ENCODE peak calls at places on chromosomes 4 and X, in four cellular contexts. One of them, this sample, is unnamed.

GRCh38 chr4:78971326-78971725 is 32.1 kb upstream of the PAQR3 start:
- DNase-seq in central memory CD4-positive, alpha-beta T cell: no peak
- DNase-seq in stimulated activated CD4-positive, alpha-beta T cell treated with anti-CD3 and anti-CD28 coated beads, Interleukin-2, amount 100 ng/mL, for 48 hours: no peak
- DNase-seq in transverse colon: no peak
- DNase-seq in this sample: no peak

GRCh38 chrX:154448484-154448883 is 4.5 kb downstream of the FAM50A start:
- DNase-seq in central memory CD4-positive, alpha-beta T cell: no peak
- DNase-seq in stimulated activated CD4-positive, alpha-beta T cell treated with anti-CD3 and anti-CD28 coated beads, Interleukin-2, amount 100 ng/mL, for 48 hours: no peak
- DNase-seq in transverse colon: no peak
- DNase-seq in this sample: no peak

GRCh38 chr4:154329268-154329858 is 162.2 kb downstream of the DCHS2 start:
- DNase-seq in central memory CD4-positive, alpha-beta T cell: no peak
- DNase-seq in stimulated activated CD4-positive, alpha-beta T cell treated with anti-CD3 and anti-CD28 coated beads, Interleukin-2, amount 100 ng/mL, for 48 hours: no peak
- DNase-seq in transverse colon: no peak
- DNase-seq in this sample: peak

GRCh38 chr4:8179771-8180170 is 19.3 kb upstream of the SH3TC1 start:
- DNase-seq in central memory CD4-positive, alpha-beta T cell: no peak
- DNase-seq in stimulated activated CD4-positive, alpha-beta T cell treated with anti-CD3 and anti-CD28 coated beads, Interleukin-2, amount 100 ng/mL, for 48 hours: no peak
- DNase-seq in transverse colon: no peak
- DNase-seq in this sample: no peak

GRCh38 chr4:122577808-122578781 is 42.8 kb downstream of the IL21 start:
- DNase-seq in central memory CD4-positive, alpha-beta T cell: peak
- DNase-seq in stimulated activated CD4-positive, alpha-beta T cell treated with anti-CD3 and anti-CD28 coated beads, Interleukin-2, amount 100 ng/mL, for 48 hours: peak
- DNase-seq in transverse colon: peak
- DNase-seq in this sample: peak

GRCh38 chrX:40864972-40865371 is 129.6 kb upstream of the MED14 start:
- DNase-seq in central memory CD4-positive, alpha-beta T cell: no peak
- DNase-seq in stimulated activated CD4-positive, alpha-beta T cell treated with anti-CD3 and anti-CD28 coated beads, Interleukin-2, amount 100 ng/mL, for 48 hours: no peak
- DNase-seq in transverse colon: no peak
- DNase-seq in this sample: no peak

GRCh38 chr4:15694431-15694830 is 8.4 kb upstream of the BST1 start:
- DNase-seq in central memory CD4-positive, alpha-beta T cell: no peak
- DNase-seq in stimulated activated CD4-positive, alpha-beta T cell treated with anti-CD3 and anti-CD28 coated beads, Interleukin-2, amount 100 ng/mL, for 48 hours: no peak
- DNase-seq in transverse colon: no peak
- DNase-seq in this sample: peak

GRCh38 chrX:55867254-55867653 is 149.7 kb downstream of the RRAGB start:
- DNase-seq in central memory CD4-positive, alpha-beta T cell: no peak
- DNase-seq in stimulated activated CD4-positive, alpha-beta T cell treated with anti-CD3 and anti-CD28 coated beads, Interleukin-2, amount 100 ng/mL, for 48 hours: no peak
- DNase-seq in transverse colon: no peak
- DNase-seq in this sample: no peak

GRCh38 chrX:46311581-46312120 is 233.6 kb downstream of the ZNF674 start:
- DNase-seq in central memory CD4-positive, alpha-beta T cell: no peak
- DNase-seq in stimulated activated CD4-positive, alpha-beta T cell treated with anti-CD3 and anti-CD28 coated beads, Interleukin-2, amount 100 ng/mL, for 48 hours: no peak
- DNase-seq in transverse colon: no peak
- DNase-seq in this sample: no peak

GRCh38 chr4:141016117-141016798 is 117.0 kb downstream of the RNF150 start:
- DNase-seq in central memory CD4-positive, alpha-beta T cell: no peak
- DNase-seq in stimulated activated CD4-positive, alpha-beta T cell treated with anti-CD3 and anti-CD28 coated beads, Interleukin-2, amount 100 ng/mL, for 48 hours: no peak
- DNase-seq in transverse colon: no peak
- DNase-seq in this sample: no peak

GRCh38 chrX:131845201-131845600 is 177.9 kb upstream of the STK26 start:
- DNase-seq in central memory CD4-positive, alpha-beta T cell: no peak
- DNase-seq in stimulated activated CD4-positive, alpha-beta T cell treated with anti-CD3 and anti-CD28 coated beads, Interleukin-2, amount 100 ng/mL, for 48 hours: no peak
- DNase-seq in transverse colon: no peak
- DNase-seq in this sample: no peak

GRCh38 chr4:147479817-147480216 is 1.1 kb upstream of the EDNRA start:
- DNase-seq in central memory CD4-positive, alpha-beta T cell: no peak
- DNase-seq in stimulated activated CD4-positive, alpha-beta T cell treated with anti-CD3 and anti-CD28 coated beads, Interleukin-2, amount 100 ng/mL, for 48 hours: no peak
- DNase-seq in transverse colon: no peak
- DNase-seq in this sample: no peak

GRCh38 chrX:38868941-38869378 is 67.7 kb downstream of the MID1IP1 start:
- DNase-seq in central memory CD4-positive, alpha-beta T cell: no peak
- DNase-seq in stimulated activated CD4-positive, alpha-beta T cell treated with anti-CD3 and anti-CD28 coated beads, Interleukin-2, amount 100 ng/mL, for 48 hours: no peak
- DNase-seq in transverse colon: no peak
- DNase-seq in this sample: no peak

GRCh38 chrX:38754102-38754790 is 47.0 kb upstream of the MID1IP1 start:
- DNase-seq in central memory CD4-positive, alpha-beta T cell: peak
- DNase-seq in stimulated activated CD4-positive, alpha-beta T cell treated with anti-CD3 and anti-CD28 coated beads, Interleukin-2, amount 100 ng/mL, for 48 hours: peak
- DNase-seq in transverse colon: no peak
- DNase-seq in this sample: peak

GRCh38 chr4:164683040-164683439 is 70.9 kb upstream of the SMIM31 start:
- DNase-seq in central memory CD4-positive, alpha-beta T cell: no peak
- DNase-seq in stimulated activated CD4-positive, alpha-beta T cell treated with anti-CD3 and anti-CD28 coated beads, Interleukin-2, amount 100 ng/mL, for 48 hours: no peak
- DNase-seq in transverse colon: no peak
- DNase-seq in this sample: no peak

GRCh38 chr4:108149588-108150380 is 18.9 kb downstream of the LEF1 start:
- DNase-seq in central memory CD4-positive, alpha-beta T cell: no peak
- DNase-seq in stimulated activated CD4-positive, alpha-beta T cell treated with anti-CD3 and anti-CD28 coated beads, Interleukin-2, amount 100 ng/mL, for 48 hours: no peak
- DNase-seq in transverse colon: no peak
- DNase-seq in this sample: no peak

GRCh38 chrX:153910446-153910845 is 6.0 kb downstream of the AVPR2 start:
- DNase-seq in central memory CD4-positive, alpha-beta T cell: no peak
- DNase-seq in stimulated activated CD4-positive, alpha-beta T cell treated with anti-CD3 and anti-CD28 coated beads, Interleukin-2, amount 100 ng/mL, for 48 hours: no peak
- DNase-seq in transverse colon: no peak
- DNase-seq in this sample: no peak

GRCh38 chr4:186902361-186902760 is 178.7 kb upstream of the FAT1 start:
- DNase-seq in central memory CD4-positive, alpha-beta T cell: no peak
- DNase-seq in stimulated activated CD4-positive, alpha-beta T cell treated with anti-CD3 and anti-CD28 coated beads, Interleukin-2, amount 100 ng/mL, for 48 hours: no peak
- DNase-seq in transverse colon: peak
- DNase-seq in this sample: no peak

GRCh38 chrX:70262952-70263567 is 3.1 kb upstream of the P2RY4 start:
- DNase-seq in central memory CD4-positive, alpha-beta T cell: no peak
- DNase-seq in stimulated activated CD4-positive, alpha-beta T cell treated with anti-CD3 and anti-CD28 coated beads, Interleukin-2, amount 100 ng/mL, for 48 hours: peak
- DNase-seq in transverse colon: peak
- DNase-seq in this sample: peak

GRCh38 chr4:71266090-71266794 is 72.6 kb upstream of the SLC4A4 start:
- DNase-seq in central memory CD4-positive, alpha-beta T cell: no peak
- DNase-seq in stimulated activated CD4-positive, alpha-beta T cell treated with anti-CD3 and anti-CD28 coated beads, Interleukin-2, amount 100 ng/mL, for 48 hours: no peak
- DNase-seq in transverse colon: no peak
- DNase-seq in this sample: no peak

GRCh38 chr4:146165840-146166239 is 9.7 kb upstream of the LSM6 start:
- DNase-seq in central memory CD4-positive, alpha-beta T cell: no peak
- DNase-seq in stimulated activated CD4-positive, alpha-beta T cell treated with anti-CD3 and anti-CD28 coated beads, Interleukin-2, amount 100 ng/mL, for 48 hours: no peak
- DNase-seq in transverse colon: no peak
- DNase-seq in this sample: no peak

GRCh38 chr4:162839814-162840213 is 326.9 kb downstream of the NAF1 start:
- DNase-seq in central memory CD4-positive, alpha-beta T cell: no peak
- DNase-seq in stimulated activated CD4-positive, alpha-beta T cell treated with anti-CD3 and anti-CD28 coated beads, Interleukin-2, amount 100 ng/mL, for 48 hours: no peak
- DNase-seq in transverse colon: no peak
- DNase-seq in this sample: no peak

GRCh38 chr4:185254434-185254833 is 45.0 kb downstream of the SNX25 start:
- DNase-seq in central memory CD4-positive, alpha-beta T cell: peak
- DNase-seq in stimulated activated CD4-positive, alpha-beta T cell treated with anti-CD3 and anti-CD28 coated beads, Interleukin-2, amount 100 ng/mL, for 48 hours: no peak
- DNase-seq in transverse colon: no peak
- DNase-seq in this sample: no peak

GRCh38 chr4:6575503-6576240 is 683 bp downstream of the MAN2B2 start:
- DNase-seq in central memory CD4-positive, alpha-beta T cell: no peak
- DNase-seq in stimulated activated CD4-positive, alpha-beta T cell treated with anti-CD3 and anti-CD28 coated beads, Interleukin-2, amount 100 ng/mL, for 48 hours: no peak
- DNase-seq in transverse colon: no peak
- DNase-seq in this sample: no peak

GRCh38 chr4:150033109-150033508 is 45.1 kb upstream of the DCLK2 start:
- DNase-seq in central memory CD4-positive, alpha-beta T cell: no peak
- DNase-seq in stimulated activated CD4-positive, alpha-beta T cell treated with anti-CD3 and anti-CD28 coated beads, Interleukin-2, amount 100 ng/mL, for 48 hours: no peak
- DNase-seq in transverse colon: no peak
- DNase-seq in this sample: no peak

GRCh38 chr4:169968999-169969398 is 57.2 kb downstream of the MFAP3L start:
- DNase-seq in central memory CD4-positive, alpha-beta T cell: no peak
- DNase-seq in stimulated activated CD4-positive, alpha-beta T cell treated with anti-CD3 and anti-CD28 coated beads, Interleukin-2, amount 100 ng/mL, for 48 hours: no peak
- DNase-seq in transverse colon: no peak
- DNase-seq in this sample: no peak

GRCh38 chrX:121102101-121102500 is 54.7 kb downstream of the GLUD2 start:
- DNase-seq in central memory CD4-positive, alpha-beta T cell: no peak
- DNase-seq in stimulated activated CD4-positive, alpha-beta T cell treated with anti-CD3 and anti-CD28 coated beads, Interleukin-2, amount 100 ng/mL, for 48 hours: no peak
- DNase-seq in transverse colon: no peak
- DNase-seq in this sample: no peak

GRCh38 chrX:131907488-131908314 is 115.4 kb upstream of the STK26 start:
- DNase-seq in central memory CD4-positive, alpha-beta T cell: no peak
- DNase-seq in stimulated activated CD4-positive, alpha-beta T cell treated with anti-CD3 and anti-CD28 coated beads, Interleukin-2, amount 100 ng/mL, for 48 hours: no peak
- DNase-seq in transverse colon: no peak
- DNase-seq in this sample: no peak